ENCODE peak calls at places on chromosome X, in seven cellular contexts. P is CD8-positive, alpha-beta memory T cell; Y is astrocyte; T is stimulated activated CD8-positive, alpha-beta memory T cell treated with anti-CD3 and anti-CD28 coated beads, Interleukin-7, amount 100 ng/mL, for 24 hours; K is nucleus accumbens; M is SK-MEL-5; N is amniotic stem cell. H is an unnamed sample.

GRCh38 chrX:72381439-72382198 is 75.9 kb upstream of the CITED1 start:
- DNase-seq in P (no peak), Y (no peak), T (no peak), K (no peak), M (peak), N (no peak), H (no peak)

GRCh38 chrX:1592128-1592862 is 891 bp downstream of the AKAP17A start:
- DNase-seq in P (peak), Y (peak), T (no peak), K (no peak), M (no peak), N (no peak), H (no peak)

GRCh38 chrX:127708155-127708554 is 344.0 kb downstream of the ACTRT1 start:
- DNase-seq in P (no peak), Y (no peak), T (no peak), K (no peak), M (peak), N (no peak), H (no peak)

GRCh38 chrX:64894454-64895038 is 81.7 kb downstream of the ZC4H2 start:
- DNase-seq in P (no peak), Y (no peak), T (no peak), K (no peak), M (peak), N (no peak), H (peak)

GRCh38 chrX:107823456-107823855 is 2.2 kb upstream of the MID2 start:
- DNase-seq in P (no peak), Y (peak), T (no peak), K (no peak), M (peak), N (peak), H (no peak)

GRCh38 chrX:123217077-123217476 is 33.0 kb downstream of the GRIA3 start:
- DNase-seq in P (no peak), Y (peak), T (no peak), K (no peak), M (no peak), N (no peak), H (no peak)

GRCh38 chrX:20237864-20238263 is 28.8 kb downstream of the RPS6KA3 start:
- DNase-seq in P (no peak), Y (peak), T (no peak), K (no peak), M (no peak), N (no peak), H (no peak)

GRCh38 chrX:55648434-55648833 is 25.2 kb downstream of the FOXR2 start:
- DNase-seq in P (no peak), Y (no peak), T (no peak), K (no peak), M (no peak), N (no peak), H (no peak)

GRCh38 chrX:10570601-10571000 is 49.8 kb downstream of the MID1 start:
- DNase-seq in P (no peak), Y (no peak), T (no peak), K (no peak), M (no peak), N (no peak), H (no peak)

GRCh38 chrX:320126-320783 is 1.7 kb upstream of the GTPBP6 start:
- DNase-seq in P (no peak), Y (no peak), T (no peak), K (no peak), M (no peak), N (no peak), H (no peak)

GRCh38 chrX:131595120-131595519 is 51.2 kb downstream of the OR13H1 start:
- DNase-seq in P (no peak), Y (peak), T (no peak), K (no peak), M (no peak), N (no peak), H (no peak)

GRCh38 chrX:40202456-40202855 is 104.7 kb upstream of the BCOR start:
- DNase-seq in P (no peak), Y (no peak), T (no peak), K (no peak), M (no peak), N (no peak), H (no peak)

GRCh38 chrX:8037593-8038348 is 110.6 kb upstream of the PNPLA4 start:
- DNase-seq in P (no peak), Y (no peak), T (no peak), K (no peak), M (no peak), N (no peak), H (no peak)